ENCODE peak calls at places on chromosomes 13 and 19, in six cellular contexts. E, B, I, H, S and A are unnamed samples.

GRCh38 chr13:27425918-27426630 is 1.7 kb downstream of the GTF3A start:
- DNase-seq in E (peak), B (peak), I (peak), H (no peak), S (peak), A (peak)

GRCh38 chr19:1101337-1101698 is 2.5 kb upstream of the GPX4 start:
- DNase-seq in E (no peak), B (no peak), I (no peak), H (no peak), S (peak), A (no peak)

GRCh38 chr13:66210677-66211076 is 1019.5 kb downstream of the PCDH9 start:
- DNase-seq in E (peak), B (peak), I (peak), H (peak), S (no peak), A (no peak)

GRCh38 chr13:113762538-113762937 is 3.5 kb downstream of the TMEM255B start:
- DNase-seq in E (no peak), B (no peak), I (no peak), H (no peak), S (no peak), A (no peak)

GRCh38 chr19:23440791-23441190 is 45.5 kb upstream of the ZNF91 start:
- DNase-seq in E (no peak), B (no peak), I (no peak), H (no peak), S (no peak), A (no peak)

GRCh38 chr19:9148687-9149086 is 8.5 kb downstream of the ZNF317 start:
- DNase-seq in E (no peak), B (no peak), I (no peak), H (no peak), S (no peak), A (no peak)

GRCh38 chr19:35136977-35137702 is 1.5 kb upstream of the FXYD1 start:
- DNase-seq in E (no peak), B (no peak), I (no peak), H (no peak), S (no peak), A (no peak)

GRCh38 chr13:112782433-112783010 is 92.7 kb downstream of the ATP11A start:
- DNase-seq in E (no peak), B (no peak), I (no peak), H (no peak), S (no peak), A (no peak)

GRCh38 chr13:98869408-98870090 is 108.3 kb downstream of the DOCK9 start:
- DNase-seq in E (peak), B (no peak), I (no peak), H (no peak), S (no peak), A (no peak)

GRCh38 chr19:35959040-35959967 is 23.1 kb downstream of the LRFN3 start:
- DNase-seq in E (no peak), B (no peak), I (peak), H (no peak), S (no peak), A (peak)

GRCh38 chr19:27764186-27764804 is 1448.7 kb downstream of the UQCRFS1 start:
- DNase-seq in E (no peak), B (no peak), I (no peak), H (no peak), S (no peak), A (no peak)

GRCh38 chr13:39676315-39676876 is 20.9 kb downstream of the COG6 start:
- DNase-seq in E (peak), B (peak), I (peak), H (no peak), S (no peak), A (no peak)

GRCh38 chr13:43959291-43959690 is 79.6 kb downstream of the LACC1 start:
- DNase-seq in E (no peak), B (no peak), I (no peak), H (no peak), S (no peak), A (no peak)

GRCh38 chr13:113053801-113054604 is 51.6 kb upstream of the F7 start:
- DNase-seq in E (no peak), B (no peak), I (no peak), H (no peak), S (no peak), A (no peak)

GRCh38 chr19:57812201-57812600 is 2.5 kb downstream of the ZNF552 start:
- DNase-seq in E (no peak), B (no peak), I (no peak), H (no peak), S (no peak), A (no peak)

GRCh38 chr13:95749545-95749944 is 72.6 kb downstream of the DNAJC3 start:
- DNase-seq in E (no peak), B (no peak), I (no peak), H (no peak), S (no peak), A (no peak)

GRCh38 chr19:8392017-8392591 is 1.9 kb downstream of the RAB11B start:
- DNase-seq in E (no peak), B (no peak), I (peak), H (no peak), S (no peak), A (no peak)

GRCh38 chr19:52492201-52492960 is 35.1 kb upstream of the ZNF808 start:
- DNase-seq in E (no peak), B (no peak), I (peak), H (no peak), S (no peak), A (no peak)

GRCh38 chr19:19758164-19758563 is 25.3 kb upstream of the ZNF14 start:
- DNase-seq in E (no peak), B (no peak), I (no peak), H (no peak), S (no peak), A (no peak)

GRCh38 chr19:15161028-15161984 is 39.5 kb downstream of the NOTCH3 start:
- DNase-seq in E (peak), B (peak), I (no peak), H (no peak), S (no peak), A (no peak)

GRCh38 chr19:4049432-4049831 is 17.3 kb downstream of the ZBTB7A start:
- DNase-seq in E (no peak), B (no peak), I (no peak), H (no peak), S (no peak), A (no peak)

GRCh38 chr19:50203281-50204080 is at the start of gene MYH14:
- DNase-seq in E (no peak), B (peak), I (peak), H (no peak), S (peak), A (no peak)

GRCh38 chr19:52237771-52238400 is 31.5 kb upstream of the ZNF766 start:
- DNase-seq in E (peak), B (no peak), I (peak), H (no peak), S (peak), A (peak)

GRCh38 chr19:51427220-51427619 is 9.8 kb upstream of the SIGLEC10 start:
- DNase-seq in E (no peak), B (no peak), I (no peak), H (no peak), S (no peak), A (no peak)

GRCh38 chr13:47962237-47962636 is 38.8 kb downstream of the SUCLA2 start:
- DNase-seq in E (no peak), B (no peak), I (no peak), H (no peak), S (no peak), A (no peak)

GRCh38 chr13:47959468-47960088 is 41.5 kb downstream of the SUCLA2 start:
- DNase-seq in E (no peak), B (no peak), I (no peak), H (no peak), S (no peak), A (no peak)

DNA sequence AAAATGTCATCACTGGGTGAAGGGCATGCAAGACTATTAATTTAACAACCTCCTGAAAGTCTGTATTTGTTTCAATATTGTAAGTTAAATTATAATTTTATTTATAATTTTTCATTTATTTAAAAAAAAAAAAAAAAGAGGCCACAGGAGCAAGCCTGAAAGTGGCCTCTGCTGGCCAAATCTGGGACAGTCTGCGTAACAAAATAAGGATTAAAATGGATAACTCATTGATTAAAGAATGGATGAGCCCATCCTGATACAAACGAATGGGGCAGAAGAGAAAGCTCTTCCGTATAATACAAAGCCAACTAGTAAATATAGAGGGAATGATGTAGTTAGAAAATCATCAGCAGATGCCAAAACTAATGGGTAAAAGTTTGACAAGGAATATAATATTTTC is 36.2 kb downstream of the SUCLA2 start:
- DNase-seq in E (no peak), B (no peak), I (peak), H (no peak), S (no peak), A (no peak)
- TF ChIP-seq CTCF in E (peak), B (no peak), I (peak), H (peak), S (no peak), A (no peak)

GRCh38 chr19:48393559-48394330 is at the start of gene GRIN2D:
- DNase-seq in E (no peak), B (no peak), I (peak), H (no peak), S (no peak), A (peak)
- TF ChIP-seq CTCF in E (no peak), B (no peak), I (no peak), H (no peak), S (no peak), A (no peak)

GRCh38 chr19:13082192-13083007 is 20.3 kb downstream of the LYL1 start:
- DNase-seq in E (peak), B (no peak), I (peak), H (no peak), S (peak), A (no peak)
- TF ChIP-seq CTCF in E (peak), B (no peak), I (peak), H (peak), S (peak), A (no peak)

GRCh38 chr13:51134763-51135365 is 23.8 kb upstream of the C13orf42 start:
- DNase-seq in E (no peak), B (no peak), I (no peak), H (no peak), S (no peak), A (no peak)
- TF ChIP-seq CTCF in E (no peak), B (no peak), I (no peak), H (no peak), S (no peak), A (no peak)

GRCh38 chr19:2247433-2248101 is 1.6 kb upstream of the AMH start:
- DNase-seq in E (no peak), B (no peak), I (no peak), H (no peak), S (no peak), A (no peak)
- TF ChIP-seq CTCF in E (no peak), B (no peak), I (no peak), H (no peak), S (no peak), A (no peak)

GRCh38 chr13:48730971-48731658 is 77.4 kb downstream of the CYSLTR2 start:
- DNase-seq in E (peak), B (peak), I (peak), H (no peak), S (no peak), A (no peak)

GRCh38 chr13:48728226-48728625 is 74.5 kb downstream of the CYSLTR2 start:
- DNase-seq in E (no peak), B (no peak), I (no peak), H (no peak), S (no peak), A (no peak)

GRCh38 chr13:48728876-48729275 is 75.1 kb downstream of the CYSLTR2 start:
- DNase-seq in E (no peak), B (no peak), I (no peak), H (no peak), S (no peak), A (no peak)

GRCh38 chr13:48733739-48734329 is 80.1 kb downstream of the CYSLTR2 start:
- DNase-seq in E (no peak), B (no peak), I (no peak), H (no peak), S (no peak), A (no peak)

GRCh38 chr13:48731957-48732569 is 78.3 kb downstream of the CYSLTR2 start:
- DNase-seq in E (no peak), B (no peak), I (peak), H (no peak), S (no peak), A (peak)
- TF ChIP-seq CTCF in E (peak), B (no peak), I (peak), H (peak), S (peak), A (peak)

GRCh38 chr13:71638728-71639127 is 228.3 kb downstream of the DACH1 start:
- DNase-seq in E (no peak), B (no peak), I (no peak), H (no peak), S (no peak), A (no peak)
- TF ChIP-seq CTCF in E (no peak), B (no peak), I (no peak), H (no peak), S (no peak), A (no peak)

DNA sequence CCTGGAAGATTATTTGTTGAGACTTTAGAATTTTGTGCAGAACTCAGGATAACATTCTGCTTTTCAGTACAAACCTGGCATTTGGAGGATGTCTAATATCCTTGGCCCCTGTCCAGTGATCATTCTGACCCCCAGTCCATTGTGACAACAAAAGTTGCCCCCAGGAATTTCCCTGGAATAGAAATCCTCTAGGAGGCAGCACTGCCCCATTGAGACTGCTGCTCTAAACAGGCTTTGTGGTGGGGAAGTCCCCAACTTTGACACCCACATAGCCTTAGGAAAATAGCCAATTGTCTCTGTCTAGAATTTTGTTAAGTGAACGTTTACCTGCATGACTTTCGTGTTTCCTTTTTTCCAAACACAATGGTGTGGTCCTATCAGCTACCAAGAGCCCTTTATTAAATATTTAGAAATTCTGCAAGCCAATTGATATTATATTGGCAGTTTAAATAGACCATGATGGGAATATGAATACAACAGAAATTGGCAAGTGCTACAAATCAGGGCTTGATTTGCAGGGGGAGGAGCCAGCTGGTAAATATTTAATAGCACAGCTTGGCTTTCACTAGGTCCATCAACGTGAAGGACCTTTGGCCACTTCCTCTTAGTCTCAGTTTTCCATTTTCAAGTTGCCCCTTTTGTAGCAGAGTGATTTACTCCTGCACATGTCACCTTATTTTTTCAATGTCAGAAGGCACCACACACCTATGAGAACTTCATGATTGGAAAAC is 451.7 kb downstream of the EFNB2 start:
- DNase-seq in E (peak), B (peak), I (peak), H (no peak), S (no peak), A (no peak)
- TF ChIP-seq CTCF in E (peak), B (peak), I (peak), H (peak), S (peak), A (no peak)

GRCh38 chr13:93231867-93232266 is 5.3 kb downstream of the GPC6 start:
- DNase-seq in E (no peak), B (no peak), I (no peak), H (no peak), S (no peak), A (no peak)

GRCh38 chr13:93235258-93236015 is 8.8 kb downstream of the GPC6 start:
- DNase-seq in E (peak), B (no peak), I (peak), H (no peak), S (peak), A (no peak)

GRCh38 chr13:93230466-93230865 is 3.9 kb downstream of the GPC6 start:
- DNase-seq in E (peak), B (no peak), I (peak), H (peak), S (no peak), A (no peak)

GRCh38 chr13:93233997-93234416 is 7.4 kb downstream of the GPC6 start:
- DNase-seq in E (no peak), B (no peak), I (no peak), H (no peak), S (no peak), A (no peak)

DNA sequence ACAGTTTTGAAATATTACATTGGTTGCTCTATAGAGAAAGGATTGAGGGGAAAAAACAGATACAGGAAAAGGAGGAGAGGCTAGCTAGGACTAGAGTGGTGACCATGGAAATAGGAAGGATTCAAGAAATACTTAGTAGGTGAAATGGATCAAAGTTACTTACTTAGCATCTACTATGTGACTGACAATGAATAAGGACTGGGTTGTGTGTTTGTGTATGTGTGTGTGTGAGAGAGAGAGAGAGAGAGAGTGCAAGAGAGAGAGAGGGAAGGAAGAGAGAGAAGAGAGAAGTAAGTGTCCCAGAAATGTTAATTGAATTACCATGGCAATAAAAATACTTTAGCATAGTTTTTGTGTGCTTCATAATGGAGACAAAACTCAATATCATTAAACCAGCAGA is 7.9 kb downstream of the GPC6 start:
- DNase-seq in E (no peak), B (no peak), I (no peak), H (no peak), S (no peak), A (no peak)
- TF ChIP-seq CTCF in E (no peak), B (no peak), I (no peak), H (no peak), S (peak), A (no peak)

GRCh38 chr19:30799854-30800755 is 427.9 kb downstream of the ZNF536 start:
- DNase-seq in E (peak), B (peak), I (no peak), H (no peak), S (peak), A (no peak)
- TF ChIP-seq CTCF in E (peak), B (peak), I (peak), H (peak), S (peak), A (peak)